ENCODE peak calls at places on chromosomes 16 and 17, in five cellular contexts. E is activated T-cell treated with anti-CD3 and anti-CD28 coated beads, Interleukin-2, amount 50 U/mL, for 72 hours; Z is stimulated activated naive CD4-positive, alpha-beta T cell; U is nucleus accumbens; Q is NCI-H2171. W is an unnamed sample.

GRCh38 chr17:1076299-1076981 is 79.5 kb downstream of the TIMM22 start:
- DNase-seq in Q (no peak), U (no peak), E (no peak), Z (no peak), W (no peak)

GRCh38 chr16:82741073-82741615 is 114.4 kb downstream of the CDH13 start:
- DNase-seq in Q (no peak), Z (no peak), U (no peak), E (no peak), W (no peak)

GRCh38 chr16:24834459-24835335 is 11.1 kb upstream of the SLC5A11 start:
- DNase-seq in Q (no peak), Z (no peak), E (no peak), U (peak; percentile 8), W (no peak)

GRCh38 chr16:84661418-84662060 is 13.2 kb downstream of the KLHL36 start:
- DNase-seq in U (no peak), Z (no peak), E (no peak), Q (no peak), W (no peak)

GRCh38 chr16:3467920-3468319 is 24.4 kb downstream of the NAA60 start:
- DNase-seq in Q (no peak), U (no peak), Z (no peak), E (no peak), W (no peak)

GRCh38 chr16:2980227-2981176 is at the start of gene PKMYT1:
- DNase-seq in Q (peak; percentile 88), U (peak; percentile 81), Z (peak; percentile 90), E (peak; percentile 99), W (peak; percentile 98)

GRCh38 chr17:2050246-2050866 is 4.5 kb upstream of the HIC1 start:
- DNase-seq in E (peak; percentile 77), U (peak; percentile 52), Q (peak; percentile 74), Z (peak; percentile 76), W (no peak)

GRCh38 chr16:88064889-88065746 is 113.9 kb downstream of the BANP start:
- DNase-seq in Z (no peak), Q (no peak), E (no peak), U (no peak), W (no peak)

GRCh38 chr16:26642047-26642664 is 424.6 kb upstream of the C16orf82 start:
- DNase-seq in U (no peak), Q (no peak), Z (no peak), E (no peak), W (no peak)